ENCODE peak calls at places on chromosomes 16 and 17, in ten cellular contexts. One of them, this sample, is unnamed.

GRCh38 chr16:58518083-58518979 is 3.0 kb downstream of the SETD6 start:
- DNase-seq in memory B cell: no peak
- DNase-seq in IMR-90: no peak
- DNase-seq in iris pigment epithelial cell: no peak
- DNase-seq in islet precursor cell: no peak
- DNase-seq in colonic mucosa: no peak
- DNase-seq in stimulated activated CD4-positive, alpha-beta T cell treated with anti-CD3 and anti-CD28 coated beads, Interleukin-1b, Interleukin-23, amount 100 ng/mL, for 48 hours: no peak
- DNase-seq in A549: no peak
- DNase-seq in HEK293T: no peak
- DNase-seq in NCI-H748 treated with DMSO at 0.1 percent for 48 hours: no peak
- DNase-seq in this sample: no peak

GRCh38 chr17:42041619-42042018 is 8.8 kb downstream of the C17orf113 start:
- DNase-seq in IMR-90: no peak
- DNase-seq in islet precursor cell: no peak
- DNase-seq in NCI-H748 treated with DMSO at 0.1 percent for 48 hours: no peak
- DNase-seq in iris pigment epithelial cell: no peak
- DNase-seq in HEK293T: no peak
- DNase-seq in memory B cell: no peak
- DNase-seq in A549: no peak
- DNase-seq in colonic mucosa: no peak
- DNase-seq in stimulated activated CD4-positive, alpha-beta T cell treated with anti-CD3 and anti-CD28 coated beads, Interleukin-1b, Interleukin-23, amount 100 ng/mL, for 48 hours: no peak
- DNase-seq in this sample: no peak

GRCh38 chr17:6556121-6557039 is at the start of gene PITPNM3:
- DNase-seq in colonic mucosa: peak
- DNase-seq in stimulated activated CD4-positive, alpha-beta T cell treated with anti-CD3 and anti-CD28 coated beads, Interleukin-1b, Interleukin-23, amount 100 ng/mL, for 48 hours: no peak
- DNase-seq in IMR-90: no peak
- DNase-seq in islet precursor cell: no peak
- DNase-seq in HEK293T: peak
- DNase-seq in iris pigment epithelial cell: no peak
- DNase-seq in NCI-H748 treated with DMSO at 0.1 percent for 48 hours: no peak
- DNase-seq in A549: no peak
- DNase-seq in memory B cell: no peak
- DNase-seq in this sample: no peak

GRCh38 chr16:87295259-87295658 is 21.9 kb downstream of the C16orf95 start:
- DNase-seq in IMR-90: no peak
- DNase-seq in iris pigment epithelial cell: peak
- DNase-seq in NCI-H748 treated with DMSO at 0.1 percent for 48 hours: no peak
- DNase-seq in memory B cell: no peak
- DNase-seq in stimulated activated CD4-positive, alpha-beta T cell treated with anti-CD3 and anti-CD28 coated beads, Interleukin-1b, Interleukin-23, amount 100 ng/mL, for 48 hours: no peak
- DNase-seq in A549: no peak
- DNase-seq in HEK293T: peak
- DNase-seq in islet precursor cell: no peak
- DNase-seq in colonic mucosa: peak
- DNase-seq in this sample: no peak

GRCh38 chr16:28090646-28091377 is 27.3 kb upstream of the GSG1L start:
- DNase-seq in NCI-H748 treated with DMSO at 0.1 percent for 48 hours: no peak
- DNase-seq in islet precursor cell: peak
- DNase-seq in memory B cell: no peak
- DNase-seq in A549: no peak
- DNase-seq in IMR-90: peak
- DNase-seq in iris pigment epithelial cell: peak
- DNase-seq in stimulated activated CD4-positive, alpha-beta T cell treated with anti-CD3 and anti-CD28 coated beads, Interleukin-1b, Interleukin-23, amount 100 ng/mL, for 48 hours: no peak
- DNase-seq in colonic mucosa: no peak
- DNase-seq in HEK293T: peak
- DNase-seq in this sample: no peak

GRCh38 chr17:3157218-3157617 is 29.9 kb upstream of the OR1G1 start:
- DNase-seq in IMR-90: no peak
- DNase-seq in A549: no peak
- DNase-seq in stimulated activated CD4-positive, alpha-beta T cell treated with anti-CD3 and anti-CD28 coated beads, Interleukin-1b, Interleukin-23, amount 100 ng/mL, for 48 hours: no peak
- DNase-seq in colonic mucosa: no peak
- DNase-seq in islet precursor cell: no peak
- DNase-seq in iris pigment epithelial cell: no peak
- DNase-seq in HEK293T: no peak
- DNase-seq in memory B cell: no peak
- DNase-seq in NCI-H748 treated with DMSO at 0.1 percent for 48 hours: no peak
- DNase-seq in this sample: no peak

GRCh38 chr16:10949424-10949970 is 5.1 kb downstream of the CLEC16A start:
- DNase-seq in iris pigment epithelial cell: no peak
- DNase-seq in NCI-H748 treated with DMSO at 0.1 percent for 48 hours: no peak
- DNase-seq in A549: no peak
- DNase-seq in stimulated activated CD4-positive, alpha-beta T cell treated with anti-CD3 and anti-CD28 coated beads, Interleukin-1b, Interleukin-23, amount 100 ng/mL, for 48 hours: peak
- DNase-seq in HEK293T: no peak
- DNase-seq in colonic mucosa: no peak
- DNase-seq in memory B cell: peak
- DNase-seq in islet precursor cell: peak
- DNase-seq in IMR-90: no peak
- DNase-seq in this sample: no peak

GRCh38 chr17:62740066-62740465 is 68.0 kb downstream of the MARCHF10 start:
- DNase-seq in HEK293T: no peak
- DNase-seq in A549: no peak
- DNase-seq in colonic mucosa: no peak
- DNase-seq in iris pigment epithelial cell: no peak
- DNase-seq in IMR-90: peak
- DNase-seq in islet precursor cell: peak
- DNase-seq in memory B cell: no peak
- DNase-seq in stimulated activated CD4-positive, alpha-beta T cell treated with anti-CD3 and anti-CD28 coated beads, Interleukin-1b, Interleukin-23, amount 100 ng/mL, for 48 hours: no peak
- DNase-seq in NCI-H748 treated with DMSO at 0.1 percent for 48 hours: no peak
- DNase-seq in this sample: no peak

GRCh38 chr16:86195863-86196630 is 297.1 kb downstream of the IRF8 start:
- DNase-seq in HEK293T: no peak
- DNase-seq in stimulated activated CD4-positive, alpha-beta T cell treated with anti-CD3 and anti-CD28 coated beads, Interleukin-1b, Interleukin-23, amount 100 ng/mL, for 48 hours: no peak
- DNase-seq in NCI-H748 treated with DMSO at 0.1 percent for 48 hours: no peak
- DNase-seq in IMR-90: no peak
- DNase-seq in iris pigment epithelial cell: no peak
- DNase-seq in colonic mucosa: no peak
- DNase-seq in islet precursor cell: peak
- DNase-seq in memory B cell: no peak
- DNase-seq in A549: no peak
- DNase-seq in this sample: no peak

GRCh38 chr17:50697663-50698272 is 9.9 kb downstream of the ANKRD40 start:
- DNase-seq in A549: no peak
- DNase-seq in HEK293T: no peak
- DNase-seq in NCI-H748 treated with DMSO at 0.1 percent for 48 hours: no peak
- DNase-seq in memory B cell: no peak
- DNase-seq in stimulated activated CD4-positive, alpha-beta T cell treated with anti-CD3 and anti-CD28 coated beads, Interleukin-1b, Interleukin-23, amount 100 ng/mL, for 48 hours: no peak
- DNase-seq in colonic mucosa: no peak
- DNase-seq in islet precursor cell: no peak
- DNase-seq in IMR-90: no peak
- DNase-seq in iris pigment epithelial cell: no peak
- DNase-seq in this sample: no peak

GRCh38 chr16:80936410-80936809 is 70.3 kb downstream of the CMC2 start:
- DNase-seq in islet precursor cell: no peak
- DNase-seq in colonic mucosa: no peak
- DNase-seq in memory B cell: no peak
- DNase-seq in NCI-H748 treated with DMSO at 0.1 percent for 48 hours: no peak
- DNase-seq in stimulated activated CD4-positive, alpha-beta T cell treated with anti-CD3 and anti-CD28 coated beads, Interleukin-1b, Interleukin-23, amount 100 ng/mL, for 48 hours: no peak
- DNase-seq in HEK293T: no peak
- DNase-seq in IMR-90: peak
- DNase-seq in A549: no peak
- DNase-seq in iris pigment epithelial cell: peak
- DNase-seq in this sample: no peak

GRCh38 chr16:22373662-22374310 is 633 bp downstream of the CDR2 start:
- DNase-seq in islet precursor cell: peak
- DNase-seq in A549: no peak
- DNase-seq in memory B cell: peak
- DNase-seq in HEK293T: peak
- DNase-seq in NCI-H748 treated with DMSO at 0.1 percent for 48 hours: no peak
- DNase-seq in IMR-90: no peak
- DNase-seq in iris pigment epithelial cell: peak
- DNase-seq in colonic mucosa: peak
- DNase-seq in stimulated activated CD4-positive, alpha-beta T cell treated with anti-CD3 and anti-CD28 coated beads, Interleukin-1b, Interleukin-23, amount 100 ng/mL, for 48 hours: peak
- DNase-seq in this sample: no peak

GRCh38 chr17:81388612-81389367 is 6.5 kb upstream of the BAHCC1 start:
- DNase-seq in IMR-90: no peak
- DNase-seq in iris pigment epithelial cell: no peak
- DNase-seq in colonic mucosa: no peak
- DNase-seq in stimulated activated CD4-positive, alpha-beta T cell treated with anti-CD3 and anti-CD28 coated beads, Interleukin-1b, Interleukin-23, amount 100 ng/mL, for 48 hours: no peak
- DNase-seq in NCI-H748 treated with DMSO at 0.1 percent for 48 hours: no peak
- DNase-seq in memory B cell: no peak
- DNase-seq in islet precursor cell: peak
- DNase-seq in HEK293T: no peak
- DNase-seq in A549: no peak
- DNase-seq in this sample: no peak

GRCh38 chr17:5437721-5438317 is 1.1 kb downstream of the C1QBP start:
- DNase-seq in HEK293T: no peak
- DNase-seq in iris pigment epithelial cell: peak
- DNase-seq in memory B cell: no peak
- DNase-seq in colonic mucosa: no peak
- DNase-seq in stimulated activated CD4-positive, alpha-beta T cell treated with anti-CD3 and anti-CD28 coated beads, Interleukin-1b, Interleukin-23, amount 100 ng/mL, for 48 hours: no peak
- DNase-seq in IMR-90: peak
- DNase-seq in A549: no peak
- DNase-seq in NCI-H748 treated with DMSO at 0.1 percent for 48 hours: no peak
- DNase-seq in islet precursor cell: no peak
- DNase-seq in this sample: no peak

GRCh38 chr16:20884240-20884556 is 16.0 kb downstream of the DCUN1D3 start:
- DNase-seq in HEK293T: no peak
- DNase-seq in NCI-H748 treated with DMSO at 0.1 percent for 48 hours: no peak
- DNase-seq in memory B cell: no peak
- DNase-seq in IMR-90: peak
- DNase-seq in A549: no peak
- DNase-seq in stimulated activated CD4-positive, alpha-beta T cell treated with anti-CD3 and anti-CD28 coated beads, Interleukin-1b, Interleukin-23, amount 100 ng/mL, for 48 hours: peak
- DNase-seq in iris pigment epithelial cell: peak
- DNase-seq in colonic mucosa: no peak
- DNase-seq in islet precursor cell: no peak
- DNase-seq in this sample: peak

GRCh38 chr17:47700471-47701449 is 6.8 kb downstream of the TBKBP1 start:
- DNase-seq in HEK293T: no peak
- DNase-seq in A549: no peak
- DNase-seq in stimulated activated CD4-positive, alpha-beta T cell treated with anti-CD3 and anti-CD28 coated beads, Interleukin-1b, Interleukin-23, amount 100 ng/mL, for 48 hours: no peak
- DNase-seq in NCI-H748 treated with DMSO at 0.1 percent for 48 hours: no peak
- DNase-seq in iris pigment epithelial cell: no peak
- DNase-seq in colonic mucosa: no peak
- DNase-seq in islet precursor cell: no peak
- DNase-seq in memory B cell: no peak
- DNase-seq in IMR-90: no peak
- DNase-seq in this sample: no peak

This sample was measured in AG04450.